ENCODE peak calls at places on chromosomes 6 and 20, in five cellular contexts. One of them, this sample, is unnamed. For H3K4me1, the result is how much of the 10 kb centered on the place peaks cover.

GRCh38 chr6:127475135-127475822 is 16.1 kb upstream of the KIAA0408 start:
- DNase-seq in H1: no peak
- DNase-seq in heart left ventricle: no peak
- DNase-seq in IMR-90: no peak
- DNase-seq in A549: no peak
- DNase-seq in this sample: no peak

GRCh38 chr20:52493177-52493711 is 301.7 kb upstream of the ZFP64 start:
- DNase-seq in A549: no peak
- DNase-seq in H1: no peak
- DNase-seq in heart left ventricle: peak
- DNase-seq in IMR-90: peak
- DNase-seq in this sample: peak

GRCh38 chr20:7770578-7770977 is 169.7 kb downstream of the HAO1 start:
- DNase-seq in IMR-90: no peak
- DNase-seq in A549: no peak
- DNase-seq in heart left ventricle: no peak
- DNase-seq in H1: no peak
- DNase-seq in this sample: no peak

GRCh38 chr6:39882567-39882953 is 51.7 kb downstream of the MOCS1 start:
- DNase-seq in H1: no peak
- DNase-seq in heart left ventricle: no peak
- DNase-seq in A549: no peak
- DNase-seq in IMR-90: peak
- DNase-seq in this sample: peak

GRCh38 chr20:24765316-24766142 is 183.5 kb upstream of the CST7 start:
- DNase-seq in IMR-90: no peak
- DNase-seq in H1: no peak
- DNase-seq in A549: no peak
- DNase-seq in heart left ventricle: no peak
- DNase-seq in this sample: no peak

GRCh38 chr6:136992113-136992512 is 52.7 kb downstream of the IL20RA start:
- DNase-seq in A549: no peak
- DNase-seq in H1: no peak
- DNase-seq in IMR-90: no peak
- DNase-seq in heart left ventricle: no peak
- DNase-seq in this sample: no peak

GRCh38 chr6:41571066-41571780 is 25.0 kb downstream of the FOXP4 start:
- DNase-seq in A549: no peak
- DNase-seq in H1: no peak
- DNase-seq in heart left ventricle: no peak
- DNase-seq in IMR-90: no peak
- DNase-seq in this sample: no peak

GRCh38 chr6:33627876-33628275 is 6.8 kb downstream of the ITPR3 start:
- DNase-seq in H1: no peak
- DNase-seq in heart left ventricle: no peak
- DNase-seq in IMR-90: no peak
- DNase-seq in A549: no peak
- DNase-seq in this sample: no peak

GRCh38 chr6:159359581-159360264 is 190.5 kb downstream of the FNDC1 start:
- DNase-seq in A549: no peak
- DNase-seq in heart left ventricle: no peak
- DNase-seq in H1: no peak
- DNase-seq in IMR-90: no peak
- DNase-seq in this sample: no peak

GRCh38 chr6:150027806-150028565 is 2.7 kb upstream of the RAET1L start:
- DNase-seq in H1: no peak
- DNase-seq in heart left ventricle: no peak
- DNase-seq in IMR-90: no peak
- DNase-seq in A549: no peak
- DNase-seq in this sample: no peak

GRCh38 chr6:73523434-73524123 is 2.7 kb upstream of the EEF1A1 start:
- DNase-seq in heart left ventricle: peak
- DNase-seq in IMR-90: peak
- DNase-seq in H1: peak
- DNase-seq in A549: no peak
- DNase-seq in this sample: peak

GRCh38 chr6:111759836-111760785 is 113.1 kb downstream of the FYN start:
- DNase-seq in A549: no peak
- DNase-seq in IMR-90: peak
- DNase-seq in H1: no peak
- DNase-seq in heart left ventricle: no peak
- DNase-seq in this sample: no peak

GRCh38 chr20:63130654-63131577 is 85.0 kb downstream of the YTHDF1 start:
- DNase-seq in H1: no peak
- DNase-seq in A549: no peak
- DNase-seq in heart left ventricle: peak
- DNase-seq in IMR-90: no peak
- DNase-seq in this sample: no peak

GRCh38 chr20:21365771-21366170 is 31.6 kb downstream of the NKX2-4 start:
- DNase-seq in H1: no peak
- DNase-seq in A549: no peak
- DNase-seq in heart left ventricle: no peak
- DNase-seq in IMR-90: no peak
- DNase-seq in this sample: no peak

GRCh38 chr20:38827770-38828281 is 22.3 kb downstream of the PPP1R16B start:
- DNase-seq in H1: no peak
- DNase-seq in heart left ventricle: no peak
- DNase-seq in A549: no peak
- DNase-seq in IMR-90: no peak
- DNase-seq in this sample: no peak

GRCh38 chr6:136341367-136341766 is 51.7 kb upstream of the BCLAF1 start:
- DNase-seq in A549: no peak
- DNase-seq in H1: no peak
- DNase-seq in IMR-90: no peak
- DNase-seq in heart left ventricle: no peak
- DNase-seq in this sample: no peak

GRCh38 chr6:30670760-30671527 is 1.9 kb downstream of the DHX16 start:
- DNase-seq in heart left ventricle: no peak
- DNase-seq in A549: no peak
- DNase-seq in H1: no peak
- DNase-seq in IMR-90: no peak
- DNase-seq in this sample: no peak

GRCh38 chr6:89928604-89929003 is 34.3 kb downstream of the GJA10 start:
- DNase-seq in A549: no peak
- DNase-seq in heart left ventricle: no peak
- DNase-seq in IMR-90: peak
- DNase-seq in H1: no peak
- DNase-seq in this sample: peak

GRCh38 chr20:1844723-1845523 is 50.3 kb upstream of the SIRPA start:
- DNase-seq in H1: no peak
- DNase-seq in A549: no peak
- DNase-seq in IMR-90: peak
- DNase-seq in heart left ventricle: peak
- DNase-seq in this sample: peak

GRCh38 chr6:127459231-127459641 is at the start of gene KIAA0408:
- DNase-seq in A549: no peak
- DNase-seq in heart left ventricle: peak
- DNase-seq in H1: no peak
- DNase-seq in IMR-90: peak
- DNase-seq in this sample: no peak

GRCh38 chr20:49452011-49452482 is 30.4 kb downstream of the KCNB1 start:
- DNase-seq in A549: no peak
- DNase-seq in IMR-90: no peak
- DNase-seq in H1: no peak
- DNase-seq in heart left ventricle: peak
- DNase-seq in this sample: no peak

GRCh38 chr6:9516207-9516606 is 898.7 kb downstream of the TFAP2A start:
- DNase-seq in IMR-90: peak
- DNase-seq in A549: peak
- DNase-seq in heart left ventricle: peak
- DNase-seq in H1: peak
- DNase-seq in this sample: no peak

GRCh38 chr6:37699138-37699766 is 1.6 kb upstream of the MDGA1 start:
- DNase-seq in IMR-90: no peak
- DNase-seq in A549: no peak
- DNase-seq in heart left ventricle: no peak
- DNase-seq in H1: no peak
- DNase-seq in this sample: no peak

GRCh38 chr6:13011612-13012146 is 295.1 kb downstream of the PHACTR1 start:
- DNase-seq in H1: no peak
- DNase-seq in A549: no peak
- DNase-seq in IMR-90: no peak
- DNase-seq in heart left ventricle: no peak
- DNase-seq in this sample: no peak

GRCh38 chr20:8082025-8082424 is 50.0 kb upstream of the PLCB1 start:
- DNase-seq in IMR-90: no peak
- DNase-seq in heart left ventricle: no peak
- DNase-seq in A549: peak
- DNase-seq in H1: no peak
- DNase-seq in this sample: no peak

GRCh38 chr20:37223053-37223452 is 38.6 kb downstream of the GHRH start:
- DNase-seq in heart left ventricle: no peak
- DNase-seq in IMR-90: peak
- DNase-seq in H1: no peak
- DNase-seq in A549: no peak
- DNase-seq in this sample: no peak

DNA sequence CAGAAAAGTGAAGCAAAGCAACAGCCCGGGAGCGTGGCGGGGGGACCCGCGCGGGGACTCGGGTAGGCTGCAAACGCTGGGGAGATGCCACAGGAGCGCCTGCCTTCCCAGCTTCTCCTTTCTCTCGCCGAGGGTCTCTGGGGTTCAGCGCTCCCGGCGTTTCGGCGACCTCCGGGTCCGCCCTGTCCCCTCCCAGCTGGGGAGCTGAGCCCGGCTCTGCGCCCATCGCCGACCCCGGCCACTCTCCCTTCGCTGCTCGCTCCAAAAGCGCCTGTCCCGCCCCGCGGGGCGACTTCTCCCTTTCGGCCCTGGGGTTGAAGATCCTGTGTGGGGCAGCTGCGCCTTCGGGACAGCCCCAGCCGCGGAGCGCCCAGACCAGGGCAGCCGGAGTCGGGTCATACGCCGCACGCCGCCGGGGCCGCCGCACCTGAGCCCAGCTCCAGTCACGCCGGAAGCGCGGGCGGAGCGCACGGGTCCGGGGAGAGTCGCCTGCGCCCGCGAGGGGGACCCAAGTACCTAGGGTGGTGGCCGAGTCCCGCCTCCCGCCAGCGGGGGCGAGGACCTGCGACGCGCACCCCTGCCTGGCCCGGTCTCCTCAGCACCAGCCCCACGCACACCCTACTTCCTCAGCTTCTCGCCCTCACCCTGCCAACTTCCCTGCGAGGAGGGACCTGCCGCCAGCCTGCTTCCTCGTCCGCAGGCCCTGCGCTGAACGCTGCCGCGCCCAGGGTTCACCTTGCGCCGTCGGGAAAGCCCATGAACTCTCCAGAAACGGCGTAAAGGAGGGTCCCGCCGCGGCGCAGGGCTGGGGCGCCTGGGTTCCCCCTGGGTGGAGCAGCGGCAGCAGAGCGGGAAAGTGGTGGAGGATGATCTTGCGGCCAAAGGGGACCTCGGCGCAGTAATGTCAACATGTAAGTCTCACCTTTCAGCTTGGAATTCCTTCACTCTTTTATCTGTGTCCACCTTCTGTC is at the start of gene ADGRG6:
- DNase-seq in heart left ventricle: peak
- DNase-seq in IMR-90: peak
- DNase-seq in H1: peak
- DNase-seq in A549: peak
- DNase-seq in this sample: peak
- TF ChIP-seq POLR2A in heart left ventricle: no peak
- TF ChIP-seq POLR2A in IMR-90: no peak
- TF ChIP-seq POLR2A in H1: no peak
- TF ChIP-seq POLR2A in A549: peak
- TF ChIP-seq POLR2A in this sample: no peak

GRCh38 chr20:46545077-46545826 is 5.2 kb downstream of the OCSTAMP start:
- DNase-seq in A549: no peak
- DNase-seq in IMR-90: peak
- DNase-seq in heart left ventricle: no peak
- DNase-seq in H1: no peak
- DNase-seq in this sample: no peak
- H3K4me1 ChIP-seq in A549: under half
- H3K4me1 ChIP-seq in IMR-90: under half
- H3K4me1 ChIP-seq in heart left ventricle: under half
- H3K4me1 ChIP-seq in H1: under half
- H3K4me1 ChIP-seq in this sample: under half

DNA sequence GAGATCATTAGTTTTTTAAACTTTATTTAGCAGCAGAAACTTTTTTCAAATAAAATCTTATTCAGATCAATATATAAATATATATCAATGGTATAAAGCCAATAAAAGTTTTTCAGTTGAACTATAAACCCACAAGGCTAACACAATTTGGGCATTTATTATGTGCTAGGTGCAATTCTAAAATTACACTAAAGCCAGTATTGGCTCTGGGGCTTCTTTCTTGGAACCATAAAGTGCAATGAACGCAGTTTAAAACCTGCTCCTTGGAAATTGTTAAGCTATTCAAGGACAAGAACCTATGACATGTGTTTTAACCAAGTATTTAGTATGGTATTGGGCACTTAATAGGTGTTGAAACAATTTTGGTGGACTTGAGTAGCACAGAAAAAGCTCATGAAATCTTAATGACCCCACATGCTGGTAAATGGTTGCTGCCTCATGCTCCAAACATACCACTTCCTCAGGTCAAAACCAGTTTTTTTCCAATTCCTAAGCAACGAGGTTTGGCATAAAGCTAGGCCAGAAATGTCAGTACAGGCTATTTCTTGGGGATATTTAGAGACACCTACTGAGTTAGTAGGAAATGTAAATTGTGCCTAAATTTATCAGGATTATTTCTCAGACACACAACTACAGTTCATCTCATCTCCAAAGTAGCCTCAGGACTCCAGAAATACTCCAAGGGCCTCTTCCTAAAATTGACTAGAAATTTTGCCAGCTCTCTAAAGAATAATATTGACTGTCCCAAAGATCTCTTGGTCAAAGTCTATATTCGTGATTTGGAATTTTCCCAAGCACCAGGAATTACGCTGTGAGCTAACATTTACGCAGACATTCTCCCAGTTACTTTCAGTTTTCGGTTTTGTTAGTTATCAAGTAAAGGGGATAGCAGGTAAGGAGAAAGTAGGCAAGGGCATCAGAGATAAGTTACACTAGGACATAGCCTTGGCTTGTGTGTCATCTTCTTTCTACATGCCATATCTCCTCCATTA is 90.9 kb upstream of the LGSN start:
- DNase-seq in heart left ventricle: no peak
- DNase-seq in H1: no peak
- DNase-seq in IMR-90: no peak
- DNase-seq in A549: no peak
- DNase-seq in this sample: no peak
- TF ChIP-seq POLR2A in heart left ventricle: no peak
- TF ChIP-seq POLR2A in H1: no peak
- TF ChIP-seq POLR2A in IMR-90: no peak
- TF ChIP-seq POLR2A in A549: no peak
- TF ChIP-seq POLR2A in this sample: no peak

GRCh38 chr6:53513519-53513966 is 31.4 kb downstream of the GCLC start:
- DNase-seq in IMR-90: no peak
- DNase-seq in A549: no peak
- DNase-seq in H1: no peak
- DNase-seq in heart left ventricle: no peak
- DNase-seq in this sample: no peak

GRCh38 chr6:53512631-53513030 is 32.3 kb downstream of the GCLC start:
- DNase-seq in heart left ventricle: no peak
- DNase-seq in H1: no peak
- DNase-seq in A549: no peak
- DNase-seq in IMR-90: no peak
- DNase-seq in this sample: no peak

GRCh38 chr6:53510751-53511150 is 34.1 kb downstream of the GCLC start:
- DNase-seq in heart left ventricle: no peak
- DNase-seq in A549: no peak
- DNase-seq in H1: no peak
- DNase-seq in IMR-90: no peak
- DNase-seq in this sample: no peak

GRCh38 chr6:53514677-53515076 is 30.2 kb downstream of the GCLC start:
- DNase-seq in heart left ventricle: no peak
- DNase-seq in IMR-90: no peak
- DNase-seq in A549: no peak
- DNase-seq in H1: no peak
- DNase-seq in this sample: no peak

GRCh38 chr6:53513056-53513455 is 31.8 kb downstream of the GCLC start:
- DNase-seq in H1: no peak
- DNase-seq in IMR-90: no peak
- DNase-seq in A549: no peak
- DNase-seq in heart left ventricle: no peak
- DNase-seq in this sample: no peak
- H3K4me1 ChIP-seq in H1: under half
- H3K4me1 ChIP-seq in IMR-90: under half
- H3K4me1 ChIP-seq in A549: half or more
- H3K4me1 ChIP-seq in heart left ventricle: under half
- H3K4me1 ChIP-seq in this sample: under half